ENCODE peak calls at places on chromosomes 3 and 15, in four cellular contexts. L is NB4; M is Caco-2; A is CD4-positive, alpha-beta memory T cell. Y is an unnamed sample.

GRCh38 chr15:57281357-57281756 is 94.9 kb upstream of the CGNL1 start:
- DNase-seq in L (no peak), M (no peak), A (no peak), Y (no peak)

GRCh38 chr15:55710286-55710685 is 32.7 kb downstream of the PRTG start:
- DNase-seq in L (no peak), M (no peak), A (no peak), Y (no peak)

GRCh38 chr3:10635446-10636076 is 130.2 kb upstream of the ATP2B2 start:
- DNase-seq in A (no peak), L (no peak), M (no peak), Y (no peak)

GRCh38 chr3:71512000-71512399 is 71.5 kb downstream of the FOXP1 start:
- DNase-seq in L (peak; percentile 53), A (peak; percentile 65), M (peak; percentile 21), Y (peak; percentile 42)

GRCh38 chr3:125443923-125444322 is 68.8 kb upstream of the ZNF148 start:
- DNase-seq in A (no peak), M (no peak), L (peak; percentile 14), Y (no peak)

GRCh38 chr3:149471991-149472390 is 2.5 kb upstream of the TM4SF4 start:
- DNase-seq in M (no peak), A (no peak), L (no peak), Y (no peak)

GRCh38 chr3:113773381-113773780 is 26.5 kb downstream of the ATP6V1A start:
- DNase-seq in A (no peak), L (no peak), M (no peak), Y (no peak)

GRCh38 chr3:125462722-125463299 is 57.2 kb downstream of the SNX4 start:
- DNase-seq in A (no peak), M (no peak), L (no peak), Y (no peak)

DNA sequence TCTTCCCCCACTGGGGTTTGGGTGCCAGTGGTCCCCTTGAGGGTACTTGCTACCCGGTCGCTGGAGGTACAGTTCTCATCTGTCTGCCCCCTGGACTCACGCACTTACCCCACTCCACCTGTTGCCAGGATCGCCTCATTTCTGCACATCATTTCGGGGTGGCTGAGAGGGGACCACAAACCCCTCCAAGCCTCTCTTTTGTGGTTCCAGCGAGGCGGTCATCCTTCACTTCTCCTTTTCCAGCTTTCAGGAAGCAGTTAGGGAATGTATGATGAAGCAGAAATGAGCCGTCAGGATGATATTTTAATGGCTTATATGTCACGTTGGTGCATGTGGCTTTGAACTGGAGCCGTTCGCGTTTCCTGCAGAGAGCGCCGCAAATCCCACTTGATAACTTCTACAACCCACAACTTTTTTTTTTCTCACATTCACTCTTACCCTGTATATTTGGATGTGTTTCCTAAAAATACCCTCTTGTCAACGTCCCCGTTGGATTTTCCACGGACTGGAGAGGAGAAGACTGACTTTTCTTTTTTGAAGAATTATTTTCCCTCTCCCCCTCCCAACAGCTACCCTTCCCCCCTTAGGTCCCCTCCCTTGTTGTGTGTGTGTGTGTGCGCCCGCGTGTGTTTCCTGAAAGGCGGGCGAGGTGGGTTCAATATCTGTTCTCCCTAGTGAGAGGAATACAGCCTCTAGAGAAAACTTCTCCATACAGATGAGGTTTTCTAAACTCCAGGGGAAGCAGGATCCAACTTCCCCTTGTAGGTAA is at the start of gene ZIC4:
- DNase-seq in A (no peak), M (no peak), L (no peak), Y (peak; percentile 48)
- H3K4me3 ChIP-seq in A (no peak within 1 kb of the TSS), M (no peak within 1 kb of the TSS), L (no peak within 1 kb of the TSS), Y (no peak within 1 kb of the TSS)

DNA sequence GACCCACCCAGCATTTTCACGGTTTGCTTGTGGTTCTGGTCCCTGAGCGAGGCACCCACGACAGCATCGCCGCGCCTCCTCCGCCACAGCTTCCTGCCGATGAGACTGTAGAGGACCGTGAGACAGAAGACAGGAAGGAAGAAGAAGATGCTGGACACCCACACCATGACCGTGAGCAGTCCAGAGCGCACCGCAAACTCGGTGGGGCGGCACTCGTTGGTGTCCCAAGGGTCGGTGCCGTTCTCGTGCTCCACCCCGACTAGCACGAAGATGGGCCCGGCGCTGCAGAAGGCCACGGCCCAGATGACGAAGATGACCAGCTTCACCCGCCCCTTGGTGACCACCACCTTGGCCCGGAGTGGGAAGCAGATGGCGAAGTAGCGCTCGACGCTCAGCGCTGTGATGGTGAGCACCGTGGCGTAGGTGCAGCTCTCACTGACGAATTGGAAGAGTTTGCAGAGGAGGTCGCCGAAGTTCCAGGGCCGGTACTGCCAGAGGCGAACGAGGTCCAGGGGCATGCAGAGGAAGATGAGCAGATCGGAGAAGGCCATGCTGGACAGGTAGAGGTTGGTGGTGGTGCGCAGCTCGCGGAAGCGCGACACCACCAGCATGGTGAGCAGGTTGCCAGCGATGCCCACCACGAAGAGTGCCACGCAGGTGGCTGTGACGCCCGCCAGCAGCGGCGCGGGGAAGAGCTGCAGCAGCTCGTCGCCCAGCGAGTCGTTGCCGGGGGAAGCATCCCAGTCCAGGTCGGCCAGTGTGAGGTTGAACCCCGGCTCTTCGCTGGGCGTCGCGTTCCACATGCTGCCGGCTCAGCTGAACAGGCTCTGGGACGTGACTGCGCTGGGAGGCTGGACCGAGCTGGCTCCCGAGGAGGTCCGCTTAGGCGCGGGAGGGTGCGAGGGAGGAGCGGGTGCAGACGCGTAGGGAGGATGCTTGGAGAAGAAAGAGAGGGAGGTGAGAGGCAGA is at the start of gene GHSR:
- DNase-seq in L (no peak), A (no peak), M (no peak), Y (no peak)
- H3K4me3 ChIP-seq in L (no peak within 1 kb of the TSS), A (peak within 1 kb of the TSS; percentile 34), M (no peak within 1 kb of the TSS), Y (no peak within 1 kb of the TSS)

GRCh38 chr3:50237754-50238548 is 1.9 kb downstream of the GNAI2 start:
- DNase-seq in M (no peak), L (peak; percentile 93), A (peak; percentile 86), Y (peak; percentile 79)
- H3K4me3 ChIP-seq in M (no peak overlapping the region), L (peak overlapping the region; percentile 78), A (peak overlapping the region; percentile 94), Y (peak overlapping the region; percentile 93)

GRCh38 chr3:100401674-100402036 is 316 bp downstream of the LNP1 start:
- DNase-seq in M (peak; percentile 42), A (no peak), L (peak; percentile 74), Y (no peak)

GRCh38 chr3:100400782-100401673 is at the start of the genes LNP1 and TOMM70:
- DNase-seq in A (peak; percentile 94), L (peak; percentile 97), M (peak; percentile 95), Y (peak; percentile 90)

GRCh38 chr3:100402150-100402706 is 889 bp downstream of the LNP1 start:
- DNase-seq in M (no peak), L (peak; percentile 55), A (no peak), Y (no peak)

GRCh38 chr3:100407164-100407563 is 5.8 kb downstream of the LNP1 start:
- DNase-seq in M (no peak), L (no peak), A (no peak), Y (no peak)

GRCh38 chr3:100403956-100404548 is 2.7 kb downstream of the LNP1 start:
- DNase-seq in L (no peak), A (no peak), M (no peak), Y (no peak)
- H3K4me3 ChIP-seq in L (peak overlapping the region; percentile 94), A (no peak overlapping the region), M (no peak overlapping the region), Y (no peak overlapping the region)

DNA sequence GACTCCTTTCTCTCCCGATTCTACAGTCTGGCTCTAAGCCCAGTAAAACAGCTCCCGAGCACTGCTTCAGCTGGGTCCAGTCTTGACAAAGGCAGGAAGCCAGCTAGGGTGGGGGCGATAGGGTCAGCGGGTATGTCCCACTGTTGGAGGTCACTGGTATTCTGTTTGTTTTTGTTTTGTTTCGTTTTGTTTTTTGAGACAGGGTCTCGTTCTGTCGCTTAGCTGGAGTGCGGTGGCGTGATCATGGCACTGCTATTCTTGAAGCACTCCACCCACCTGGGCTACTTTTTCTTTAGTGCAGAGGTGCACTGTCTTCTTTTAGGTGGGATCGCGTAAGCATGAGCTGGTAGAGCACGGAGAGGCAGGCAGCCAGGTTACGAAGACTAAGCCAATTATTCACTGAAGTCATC is 16.3 kb downstream of the GCSAM start:
- DNase-seq in M (no peak), L (no peak), A (no peak), Y (no peak)
- H3K4me3 ChIP-seq in M (no peak overlapping the region), L (no peak overlapping the region), A (no peak overlapping the region), Y (no peak overlapping the region)

DNA sequence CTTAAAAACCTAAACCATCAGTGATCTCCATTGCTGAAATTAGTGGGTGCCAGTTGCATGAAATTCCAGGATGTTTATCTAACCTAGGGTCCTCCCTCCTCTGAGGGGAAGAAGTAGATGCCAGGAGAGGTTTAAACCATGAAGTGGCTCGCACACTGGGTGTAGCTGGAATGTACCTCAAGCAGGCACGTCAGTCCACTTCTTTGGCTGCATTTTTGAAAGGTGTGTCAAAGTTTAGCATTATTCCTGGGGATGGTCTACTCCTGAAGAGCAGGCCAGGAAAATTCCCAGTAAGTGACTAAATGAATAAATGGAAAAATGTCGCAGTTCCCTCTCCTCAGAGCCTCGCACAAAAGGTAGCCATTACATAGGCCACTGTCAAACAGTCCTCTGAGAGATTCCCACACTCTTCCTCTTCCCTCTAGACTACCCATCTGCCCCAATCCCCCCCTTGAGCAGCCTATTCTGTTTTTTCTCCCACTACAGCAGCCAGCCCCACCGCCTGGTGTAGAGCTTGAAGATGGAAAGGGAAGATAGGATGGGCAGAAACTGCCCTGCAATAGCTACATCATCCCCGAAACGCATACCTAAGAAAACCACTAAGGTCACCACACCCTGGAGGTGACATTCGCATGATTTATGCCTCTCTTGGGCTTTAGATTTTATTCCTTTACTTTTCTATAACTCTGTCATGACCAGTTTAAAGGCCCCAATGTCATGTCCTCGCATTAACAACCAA is 663 bp upstream of the TMOD3 start:
- DNase-seq in A (no peak), M (no peak), L (no peak), Y (no peak)
- H3K4me3 ChIP-seq in A (peak overlapping the region; percentile 91), M (no peak overlapping the region), L (no peak overlapping the region), Y (no peak overlapping the region)

GRCh38 chr3:46410669-46411068 is 3.6 kb downstream of the CCRL2 start:
- DNase-seq in L (no peak), M (no peak), A (no peak), Y (no peak)

GRCh38 chr3:46408853-46409252 is 1.8 kb downstream of the CCRL2 start:
- DNase-seq in M (no peak), A (no peak), L (no peak), Y (no peak)

GRCh38 chr3:46407976-46408375 is 917 bp downstream of the CCRL2 start:
- DNase-seq in A (no peak), L (no peak), M (no peak), Y (no peak)

GRCh38 chr3:46411271-46411670 is 4.2 kb downstream of the CCRL2 start:
- DNase-seq in M (no peak), A (no peak), L (no peak), Y (no peak)

DNA sequence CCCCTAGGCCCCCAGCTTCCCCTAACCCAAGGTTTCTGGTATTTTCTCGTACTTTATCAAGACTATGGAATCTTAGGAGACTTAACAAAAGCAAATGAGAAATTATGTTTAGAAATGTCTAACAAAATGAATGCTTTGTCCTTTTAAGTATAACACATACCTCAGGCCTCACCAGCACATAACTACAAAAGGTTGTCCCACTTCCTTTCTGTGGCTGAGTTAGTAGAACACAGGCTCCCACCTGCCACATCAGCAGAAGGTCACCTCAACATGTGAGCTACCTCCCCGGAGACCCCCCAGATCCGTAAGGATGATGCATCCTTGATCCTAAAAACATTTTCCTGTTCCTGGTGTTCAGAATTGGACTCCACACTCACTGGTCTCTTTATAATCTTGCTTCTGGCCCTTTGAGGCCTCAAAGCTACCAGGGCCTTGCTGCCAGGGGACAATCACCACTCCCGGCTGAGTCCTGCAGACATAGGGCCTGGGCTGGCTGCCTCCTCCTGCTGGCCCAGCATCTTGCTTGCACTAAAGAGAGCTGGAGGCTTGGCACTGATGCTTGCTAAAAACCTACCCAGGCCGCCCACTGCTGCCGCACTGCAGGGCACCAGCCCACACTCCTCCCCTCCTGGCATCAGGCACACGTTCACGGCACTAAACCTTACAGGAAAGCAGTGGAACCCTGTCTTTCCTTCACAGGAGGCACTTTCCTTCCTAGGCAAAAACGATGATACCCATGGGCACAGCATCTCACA is 2.9 kb downstream of the CCRL2 start:
- DNase-seq in L (no peak), A (no peak), M (no peak), Y (peak; percentile 66)
- H3K4me3 ChIP-seq in L (no peak overlapping the region), A (no peak overlapping the region), M (no peak overlapping the region), Y (no peak overlapping the region)

Y was measured in Jurkat, Clone E6-1.